ENCODE peak calls at places on chromosomes 13 and 19, in ten cellular contexts. Y is lung; L is WERI-Rb-1; M is T-cell; C is stimulated activated CD4-positive, alpha-beta T cell treated with anti-CD3 and anti-CD28 coated beads, Interleukin-2, amount 100 ng/mL, for 48 hours; V is endothelial cell; J is NCI-H2081; B is SK-N-MC; Z is RKO; D is activated T-cell treated with anti-CD3 and anti-CD28 coated beads for 24 hours. X is an unnamed sample.

GRCh38 chr13:45331981-45332830 is 8.8 kb downstream of the TPT1 start:
- DNase-seq in Y (no peak), L (peak), M (no peak), C (no peak), V (no peak), J (no peak), B (peak), Z (peak), D (no peak), X (no peak)

GRCh38 chr13:51230473-51231105 is 8.4 kb downstream of the FAM124A start:
- DNase-seq in Y (no peak), L (peak), M (no peak), C (no peak), V (peak), J (no peak), B (no peak), Z (no peak), D (no peak), X (no peak)

GRCh38 chr13:73462241-73462640 is 403.4 kb downstream of the KLF5 start:
- DNase-seq in Y (no peak), L (no peak), M (no peak), C (no peak), V (no peak), J (no peak), B (no peak), Z (no peak), D (no peak), X (no peak)

GRCh38 chr19:33795370-33796163 is 1.1 kb upstream of the KCTD15 start:
- DNase-seq in Y (peak), L (peak), M (no peak), C (peak), V (peak), J (peak), B (peak), Z (peak), D (peak), X (no peak)

GRCh38 chr13:21232599-21232998 is 56.1 kb downstream of the MRPL57 start:
- DNase-seq in Y (no peak), L (no peak), M (no peak), C (no peak), V (no peak), J (no peak), B (no peak), Z (no peak), D (no peak), X (no peak)

GRCh38 chr19:3682741-3683404 is 17.4 kb downstream of the PIP5K1C start:
- DNase-seq in Y (no peak), L (peak), M (no peak), C (no peak), V (no peak), J (no peak), B (no peak), Z (no peak), D (no peak), X (no peak)

GRCh38 chr13:44435142-44435982 is 61.7 kb downstream of the SERP2 start:
- DNase-seq in Y (peak), L (peak), M (peak), C (peak), V (peak), J (peak), B (peak), Z (peak), D (peak), X (peak)

GRCh38 chr13:71017607-71018006 is 849.4 kb downstream of the DACH1 start:
- DNase-seq in Y (no peak), L (no peak), M (no peak), C (no peak), V (no peak), J (no peak), B (no peak), Z (no peak), D (no peak), X (no peak)

GRCh38 chr13:37715606-37716015 is 117.0 kb upstream of the POSTN start:
- DNase-seq in Y (no peak), L (no peak), M (no peak), C (no peak), V (no peak), J (no peak), B (no peak), Z (no peak), D (no peak), X (no peak)

GRCh38 chr19:4988770-4989251 is 19.9 kb downstream of the KDM4B start:
- DNase-seq in Y (peak), L (peak), M (no peak), C (no peak), V (no peak), J (no peak), B (no peak), Z (no peak), D (no peak), X (no peak)

GRCh38 chr13:100549316-100549715 is 39.3 kb downstream of the GGACT start:
- DNase-seq in Y (no peak), L (no peak), M (no peak), C (no peak), V (no peak), J (no peak), B (no peak), Z (no peak), D (no peak), X (no peak)

GRCh38 chr13:25977216-25977615 is 74.6 kb downstream of the SHISA2 start:
- DNase-seq in Y (no peak), L (no peak), M (no peak), C (no peak), V (peak), J (peak), B (no peak), Z (no peak), D (no peak), X (no peak)

GRCh38 chr13:23384111-23384510 is 49.4 kb downstream of the SACS start:
- DNase-seq in Y (no peak), L (no peak), M (no peak), C (no peak), V (no peak), J (no peak), B (no peak), Z (peak), D (no peak), X (peak)

GRCh38 chr19:18090545-18091216 is 3.9 kb upstream of the IL12RB1 start:
- DNase-seq in Y (no peak), L (no peak), M (no peak), C (no peak), V (no peak), J (no peak), B (no peak), Z (no peak), D (no peak), X (no peak)

X was measured in CD4-positive, CD25-positive, alpha-beta regulatory T cell.